ENCODE peak calls at places on chromosomes 2 and 18, in four cellular contexts. U is GM12878, Y is NT2/D1, F is HepG2. L is an unnamed sample.

GRCh38 chr18:37574113-37574512 is 8.5 kb upstream of the CELF4 start:
- DNase-seq in U (no peak), Y (no peak), F (no peak), L (no peak)

GRCh38 chr2:17476060-17476459 is 42.2 kb downstream of the RAD51AP2 start:
- DNase-seq in U (no peak), Y (no peak), F (no peak), L (no peak)

GRCh38 chr2:71313016-71313766 is 18.4 kb upstream of the ZNF638 start:
- DNase-seq in U (no peak), Y (no peak), F (no peak), L (no peak)

GRCh38 chr2:28453396-28453795 is 42.5 kb upstream of the PLB1 start:
- DNase-seq in U (no peak), Y (no peak), F (no peak), L (no peak)

GRCh38 chr18:36441426-36441870 is 143.9 kb downstream of the FHOD3 start:
- DNase-seq in U (no peak), Y (no peak), F (no peak), L (no peak)

GRCh38 chr2:10894264-10894935 is 17.3 kb upstream of the KCNF1 start:
- DNase-seq in U (no peak), Y (no peak), F (no peak), L (no peak)

GRCh38 chr2:107809835-107810234 is 16.9 kb upstream of the RGPD4 start:
- DNase-seq in U (no peak), Y (no peak), F (no peak), L (no peak)

GRCh38 chr2:176066645-176067586 is 16.8 kb downstream of the EVX2 start:
- DNase-seq in U (no peak), Y (no peak), F (no peak), L (no peak)

GRCh38 chr2:180191352-180192124 is 184.4 kb upstream of the CWC22 start:
- DNase-seq in U (no peak), Y (no peak), F (no peak), L (no peak)

GRCh38 chr2:60553992-60554648 is 666 bp upstream of the BCL11A start:
- DNase-seq in U (no peak), Y (no peak), F (no peak), L (no peak)

GRCh38 chr18:54235871-54236270 is 11.4 kb upstream of the MBD2 start:
- DNase-seq in U (no peak), Y (no peak), F (no peak), L (no peak)

GRCh38 chr2:225995788-225996476 is 596.4 kb downstream of the NYAP2 start:
- DNase-seq in U (no peak), Y (no peak), F (no peak), L (no peak)

GRCh38 chr2:9843229-9844035 is at the start of gene TAF1B:
- DNase-seq in U (peak), Y (peak), F (peak), L (peak)

GRCh38 chr18:23133860-23134779 is 1.2 kb upstream of the CABLES1 start:
- DNase-seq in U (peak), Y (no peak), F (peak), L (peak)

GRCh38 chr2:10375570-10376266 is 72.4 kb downstream of the ODC1 start:
- DNase-seq in U (no peak), Y (no peak), F (no peak), L (no peak)

GRCh38 chr2:174748948-174749347 is 15.3 kb downstream of the CHRNA1 start:
- DNase-seq in U (no peak), Y (peak), F (peak), L (peak)

GRCh38 chr2:27251786-27252185 is 11.1 kb downstream of the SLC30A3 start:
- DNase-seq in U (no peak), Y (no peak), F (no peak), L (no peak)

GRCh38 chr2:12555012-12555645 is 161.6 kb upstream of the TRIB2 start:
- DNase-seq in U (no peak), Y (no peak), F (no peak), L (no peak)

GRCh38 chr2:19504400-19505198 is 146.2 kb upstream of the OSR1 start:
- DNase-seq in U (no peak), Y (no peak), F (peak), L (no peak)

GRCh38 chr2:118061135-118061955 is 26.9 kb upstream of the INSIG2 start:
- DNase-seq in U (peak), Y (no peak), F (peak), L (no peak)

GRCh38 chr2:104853926-104854506 is at the start of gene POU3F3:
- DNase-seq in U (no peak), Y (peak), F (no peak), L (peak)

GRCh38 chr18:58552057-58552461 is 76.8 kb downstream of the ALPK2 start:
- DNase-seq in U (peak), Y (no peak), F (peak), L (no peak)

GRCh38 chr2:235494716-235495372 is 1.0 kb downstream of the AGAP1 start:
- DNase-seq in U (no peak), Y (no peak), F (no peak), L (no peak)

GRCh38 chr2:97664636-97664970 is 759 bp upstream of the ACTR1B start:
- DNase-seq in U (no peak), Y (no peak), F (no peak), L (no peak)

GRCh38 chr18:70450658-70451253 is 161.9 kb downstream of the SOCS6 start:
- DNase-seq in U (no peak), Y (no peak), F (no peak), L (no peak)

GRCh38 chr18:77223653-77224052 is 26.0 kb upstream of the GALR1 start:
- DNase-seq in U (no peak), Y (no peak), F (no peak), L (no peak)

GRCh38 chr18:50594931-50595330 is 35.0 kb downstream of the MAPK4 start:
- DNase-seq in U (no peak), Y (no peak), F (no peak), L (no peak)

GRCh38 chr2:202932425-202933138 is 20.5 kb downstream of the CARF start:
- DNase-seq in U (no peak), Y (no peak), F (no peak), L (no peak)
- TF ChIP-seq SUZ12 in U (no peak), Y (no peak), F (no peak), L (no peak)

GRCh38 chr2:37415128-37415817 is 70.8 kb downstream of the QPCT start:
- DNase-seq in U (no peak), Y (no peak), F (no peak), L (no peak)
- TF ChIP-seq ZNF274 in U (no peak), Y (no peak), F (no peak), L (no peak)

DNA sequence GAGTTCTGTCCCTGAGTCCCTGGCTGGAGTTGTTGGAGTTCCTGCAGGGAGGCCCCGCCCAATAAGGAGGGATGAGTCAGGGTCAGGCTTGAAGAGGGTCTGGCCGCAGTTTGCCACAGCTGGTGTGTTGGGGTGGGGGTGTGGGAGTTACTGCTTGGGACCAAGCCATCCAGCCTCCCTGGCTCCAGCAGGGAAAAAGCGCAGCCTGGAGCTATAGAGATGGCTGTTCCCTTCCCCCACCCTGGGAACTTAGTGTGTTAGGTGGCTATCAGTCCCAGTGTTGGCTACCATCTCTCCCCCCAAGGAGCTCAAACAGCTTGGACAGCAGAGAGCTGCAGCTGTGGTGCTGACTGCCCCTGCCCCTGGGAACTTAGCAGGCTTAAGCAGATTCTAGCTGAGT is 13.2 kb upstream of the TANK start:
- DNase-seq in U (no peak), Y (no peak), F (no peak), L (no peak)
- TF ChIP-seq SUZ12 in U (no peak), Y (no peak), F (no peak), L (no peak)

GRCh38 chr2:218577482-218578220 is 9.0 kb downstream of the CNOT9 start:
- DNase-seq in U (no peak), Y (no peak), F (no peak), L (no peak)

GRCh38 chr2:218578272-218578877 is 9.7 kb downstream of the CNOT9 start:
- DNase-seq in U (no peak), Y (no peak), F (no peak), L (no peak)

GRCh38 chr2:218585541-218585940 is 16.9 kb downstream of the CNOT9 start:
- DNase-seq in U (no peak), Y (no peak), F (no peak), L (no peak)

GRCh38 chr2:218583983-218584850 is 15.6 kb downstream of the CNOT9 start:
- DNase-seq in U (no peak), Y (no peak), F (no peak), L (no peak)

GRCh38 chr2:218582085-218582484 is 13.4 kb downstream of the CNOT9 start:
- DNase-seq in U (no peak), Y (no peak), F (no peak), L (no peak)
- TF ChIP-seq ZNF274 in U (no peak), Y (no peak), F (no peak), L (no peak)

DNA sequence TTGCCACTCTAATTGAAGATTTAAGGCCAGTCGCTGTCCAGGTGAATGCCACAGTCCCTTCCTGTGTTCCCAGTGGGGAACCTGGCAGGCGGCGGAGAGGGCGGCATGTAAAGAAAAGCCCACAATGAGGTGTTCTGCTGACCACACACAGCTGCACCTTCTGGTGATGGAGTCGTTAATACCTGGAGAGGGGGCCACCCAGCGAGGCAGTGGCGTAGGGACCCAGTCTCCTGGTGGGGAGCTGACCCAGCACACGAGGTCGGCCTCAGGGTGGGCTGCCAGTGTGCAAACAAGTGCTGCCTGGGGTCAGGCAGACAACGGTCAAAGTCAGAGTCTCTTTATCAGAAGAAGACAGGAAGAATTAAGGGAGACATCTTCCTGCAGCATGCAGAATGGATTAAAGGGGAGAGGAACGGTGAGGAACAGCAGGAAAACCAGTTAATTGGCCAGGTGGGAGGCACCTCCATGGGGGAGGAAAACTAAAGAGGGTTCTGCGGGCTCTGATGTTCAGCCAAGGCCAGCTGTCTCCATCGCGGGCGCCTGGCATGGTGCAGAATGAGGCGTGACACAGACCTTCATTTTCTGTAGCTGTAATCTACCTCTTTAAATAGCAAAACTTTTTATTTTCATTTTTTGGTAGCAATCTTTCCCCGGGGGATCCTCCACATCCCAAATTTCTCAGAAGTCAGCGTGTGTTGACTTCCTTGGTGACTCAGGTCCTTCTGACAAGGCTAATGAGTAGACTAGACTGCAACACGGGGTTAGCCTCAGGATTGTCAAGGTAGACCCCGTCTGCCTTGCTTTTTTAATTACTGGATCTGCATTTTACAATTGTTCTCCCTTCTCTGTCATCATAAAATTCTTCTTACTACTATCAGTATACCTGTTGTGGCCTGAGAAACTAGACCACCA is 78.3 kb downstream of the SMAD7 start:
- DNase-seq in U (no peak), Y (no peak), F (no peak), L (no peak)
- TF ChIP-seq SUZ12 in U (no peak), Y (no peak), F (no peak), L (no peak)

GRCh38 chr2:231386446-231386845 is 9.1 kb upstream of the B3GNT7 start:
- DNase-seq in U (no peak), Y (no peak), F (no peak), L (no peak)

GRCh38 chr2:231384970-231385369 is 10.5 kb upstream of the B3GNT7 start:
- DNase-seq in U (no peak), Y (no peak), F (no peak), L (no peak)

GRCh38 chr2:231382116-231382515 is 13.4 kb upstream of the B3GNT7 start:
- DNase-seq in U (no peak), Y (no peak), F (no peak), L (no peak)

GRCh38 chr2:231385429-231385828 is 10.1 kb upstream of the B3GNT7 start:
- DNase-seq in U (no peak), Y (no peak), F (no peak), L (no peak)

GRCh38 chr2:231383701-231384435 is 11.6 kb upstream of the B3GNT7 start:
- DNase-seq in U (no peak), Y (no peak), F (no peak), L (no peak)
- TF ChIP-seq ZNF274 in U (no peak), Y (no peak), F (no peak), L (no peak)

L was measured in H1.